ENCODE peak calls at places on chromosome 15, in six cellular contexts. T, A, V, P, I and Z are unnamed samples.

GRCh38 chr15:38611228-38611627 is 46.6 kb upstream of the RASGRP1 start:
- DNase-seq in V (no peak), I (no peak), A (no peak), T (no peak), P (no peak), Z (no peak)

GRCh38 chr15:83106994-83107840 is at the start of gene TM6SF1:
- DNase-seq in V (peak), A (peak), I (no peak), T (no peak), P (peak), Z (no peak)

GRCh38 chr15:40770147-40770721 is 454 bp downstream of the C15orf62 start:
- DNase-seq in I (no peak), P (no peak), T (no peak), A (peak), V (no peak), Z (no peak)

GRCh38 chr15:69359724-69360123 is 54.4 kb upstream of the KIF23 start:
- DNase-seq in I (no peak), T (peak), P (no peak), V (no peak), A (no peak), Z (peak)

GRCh38 chr15:36347272-36347864 is 232.1 kb upstream of the CDIN1 start:
- DNase-seq in I (no peak), T (no peak), P (no peak), A (no peak), V (no peak), Z (no peak)

GRCh38 chr15:59925123-59925522 is 79.0 kb upstream of the FOXB1 start:
- DNase-seq in A (no peak), V (no peak), I (no peak), T (no peak), P (no peak), Z (no peak)

GRCh38 chr15:29952245-29952644 is 130.0 kb upstream of the TJP1 start:
- DNase-seq in V (no peak), T (no peak), P (no peak), I (no peak), A (no peak), Z (no peak)

GRCh38 chr15:45549831-45550230 is 27.3 kb upstream of the SLC30A4 start:
- DNase-seq in V (no peak), T (no peak), I (no peak), A (no peak), P (no peak), Z (peak)

GRCh38 chr15:52493968-52494367 is 34.7 kb downstream of the MYO5A start:
- DNase-seq in P (no peak), A (no peak), I (no peak), T (no peak), V (peak), Z (peak)

GRCh38 chr15:42836251-42836650 is 84.3 kb downstream of the TTBK2 start:
- DNase-seq in T (no peak), V (no peak), I (no peak), P (no peak), A (no peak), Z (no peak)

GRCh38 chr15:55661431-55661830 is 73.3 kb upstream of the PYGO1 start:
- DNase-seq in P (no peak), T (peak), I (no peak), A (no peak), V (peak), Z (no peak)

GRCh38 chr15:77904901-77905300 is 172.6 kb downstream of the TBC1D2B start:
- DNase-seq in T (no peak), V (no peak), I (no peak), P (no peak), A (no peak), Z (no peak)

GRCh38 chr15:40594429-40594836 is 384 bp downstream of the KNL1 start:
- DNase-seq in P (peak), A (peak), I (no peak), V (no peak), T (peak), Z (peak)

GRCh38 chr15:85810075-85810474 is 15.3 kb upstream of the KLHL25 start:
- DNase-seq in P (no peak), I (no peak), A (no peak), T (no peak), V (no peak), Z (no peak)

GRCh38 chr15:29433050-29433318 is 163.4 kb upstream of the NSMCE3 start:
- DNase-seq in I (no peak), P (no peak), A (no peak), T (no peak), V (no peak), Z (no peak)

GRCh38 chr15:88637841-88638625 is 783 bp upstream of the ISG20 start:
- DNase-seq in P (peak), T (no peak), V (no peak), I (no peak), A (peak), Z (no peak)

GRCh38 chr15:25859838-25860645 is 3.1 kb downstream of the ATP10A start:
- DNase-seq in I (no peak), A (no peak), V (no peak), P (no peak), T (no peak), Z (no peak)

GRCh38 chr15:40554164-40554530 is 10.7 kb downstream of the CCDC32 start:
- DNase-seq in I (no peak), P (no peak), A (no peak), T (no peak), V (peak), Z (no peak)

GRCh38 chr15:55587321-55588069 is 650 bp downstream of the PYGO1 start:
- DNase-seq in I (no peak), V (peak), A (no peak), T (peak), P (peak), Z (peak)

GRCh38 chr15:71422530-71423259 is 307.4 kb downstream of the THSD4 start:
- DNase-seq in P (no peak), V (no peak), I (no peak), T (no peak), A (no peak), Z (no peak)

GRCh38 chr15:81987628-81988027 is 58.2 kb downstream of the MEX3B start:
- DNase-seq in V (no peak), A (no peak), T (no peak), P (no peak), I (no peak), Z (no peak)

GRCh38 chr15:81981888-81982287 is 63.9 kb downstream of the MEX3B start:
- DNase-seq in P (no peak), V (no peak), I (no peak), A (no peak), T (no peak), Z (no peak)

GRCh38 chr15:81977464-81977863 is 68.4 kb downstream of the MEX3B start:
- DNase-seq in V (no peak), A (no peak), T (no peak), P (no peak), I (no peak), Z (no peak)

DNA sequence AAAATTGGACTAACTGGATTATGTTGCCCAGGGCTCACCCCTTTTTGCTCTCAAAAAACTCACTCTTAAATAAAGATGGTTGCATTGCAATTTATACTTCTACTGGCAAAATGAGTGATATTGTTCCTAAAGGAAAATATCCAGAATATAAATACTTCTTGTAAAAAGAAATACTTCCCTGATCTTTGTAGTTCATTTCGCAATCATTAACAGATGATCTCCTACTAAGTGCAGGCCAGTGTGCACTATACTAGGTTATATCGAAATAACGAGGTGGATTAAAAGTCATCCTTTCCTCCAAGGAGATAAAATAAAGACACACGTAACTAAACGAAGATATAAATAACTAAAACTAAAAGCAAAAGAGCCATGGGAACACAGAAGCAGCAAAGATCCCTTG is 63.0 kb downstream of the MEX3B start:
- DNase-seq in T (no peak), A (no peak), V (no peak), I (no peak), P (no peak), Z (no peak)
- TF ChIP-seq CTCF in T (no peak), A (no peak), V (no peak), I (no peak), P (no peak), Z (no peak)

GRCh38 chr15:53739651-53740050 is 19.8 kb downstream of the WDR72 start:
- DNase-seq in P (no peak), I (no peak), A (no peak), V (no peak), T (no peak), Z (no peak)
- H3K4me3 ChIP-seq in P (no peak), I (no peak), A (no peak), V (no peak), T (no peak), Z (no peak)

GRCh38 chr15:92393287-92393993 is at the start of gene ST8SIA2:
- DNase-seq in P (no peak), T (no peak), A (no peak), I (no peak), V (peak), Z (no peak)

GRCh38 chr15:92393994-92394326 is 279 bp downstream of the ST8SIA2 start:
- DNase-seq in A (no peak), I (no peak), P (no peak), V (peak), T (no peak), Z (no peak)

GRCh38 chr15:92392966-92393286 is 755 bp upstream of the ST8SIA2 start:
- DNase-seq in A (no peak), V (no peak), P (no peak), I (no peak), T (no peak), Z (no peak)

GRCh38 chr15:92392462-92392861 is 1.2 kb upstream of the ST8SIA2 start:
- DNase-seq in P (no peak), T (no peak), V (no peak), I (no peak), A (no peak), Z (no peak)

GRCh38 chr15:92391640-92392039 is 2.0 kb upstream of the ST8SIA2 start:
- DNase-seq in I (no peak), P (peak), T (peak), V (peak), A (peak), Z (no peak)
- TF ChIP-seq CTCF in I (peak), P (peak), T (no peak), V (peak), A (peak), Z (peak)

GRCh38 chr15:66803749-66804148 is 101.7 kb downstream of the SMAD6 start:
- DNase-seq in P (no peak), A (no peak), V (no peak), T (no peak), I (no peak), Z (no peak)

GRCh38 chr15:66815322-66815721 is 113.3 kb downstream of the SMAD6 start:
- DNase-seq in I (peak), A (no peak), P (no peak), T (peak), V (peak), Z (peak)

GRCh38 chr15:66808181-66808824 is 106.3 kb downstream of the SMAD6 start:
- DNase-seq in P (no peak), V (no peak), I (no peak), T (no peak), A (no peak), Z (no peak)

GRCh38 chr15:66805207-66805975 is 103.4 kb downstream of the SMAD6 start:
- DNase-seq in P (no peak), A (no peak), V (no peak), I (no peak), T (peak), Z (peak)

DNA sequence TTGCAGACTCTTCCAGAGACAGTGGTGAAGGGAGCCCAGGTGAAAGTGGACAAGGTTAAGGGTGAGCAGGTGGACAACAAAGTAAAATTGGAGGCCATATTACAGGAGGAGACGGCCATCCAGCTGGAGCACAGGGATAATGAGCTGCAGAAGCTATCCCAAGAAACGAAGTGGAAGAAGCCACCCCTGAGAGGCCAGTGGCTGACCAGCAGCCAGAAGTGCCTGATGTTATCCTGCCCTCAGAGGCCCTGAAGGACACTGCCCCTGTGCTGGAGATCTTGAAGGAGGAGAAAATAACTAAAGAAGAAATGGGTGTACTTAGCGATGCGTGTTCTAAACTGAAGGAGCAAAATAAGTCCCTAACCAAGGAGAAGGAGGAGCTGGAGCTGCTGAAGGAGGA is 107.6 kb downstream of the SMAD6 start:
- DNase-seq in V (no peak), T (no peak), P (no peak), A (no peak), I (no peak), Z (no peak)
- H3K4me3 ChIP-seq in V (no peak), T (no peak), P (no peak), A (no peak), I (no peak), Z (no peak)

GRCh38 chr15:95324596-95325135 is 1005.8 kb upstream of the NR2F2 start:
- DNase-seq in I (no peak), A (no peak), P (no peak), T (no peak), V (peak), Z (no peak)

GRCh38 chr15:95323798-95324197 is 1006.7 kb upstream of the NR2F2 start:
- DNase-seq in P (no peak), I (no peak), T (no peak), A (no peak), V (peak), Z (no peak)

GRCh38 chr15:95326689-95327525 is 1003.6 kb upstream of the NR2F2 start:
- DNase-seq in A (no peak), V (peak), T (no peak), I (no peak), P (no peak), Z (no peak)

GRCh38 chr15:95327661-95328060 is 1002.8 kb upstream of the NR2F2 start:
- DNase-seq in V (peak), T (no peak), A (no peak), I (no peak), P (no peak), Z (no peak)

DNA sequence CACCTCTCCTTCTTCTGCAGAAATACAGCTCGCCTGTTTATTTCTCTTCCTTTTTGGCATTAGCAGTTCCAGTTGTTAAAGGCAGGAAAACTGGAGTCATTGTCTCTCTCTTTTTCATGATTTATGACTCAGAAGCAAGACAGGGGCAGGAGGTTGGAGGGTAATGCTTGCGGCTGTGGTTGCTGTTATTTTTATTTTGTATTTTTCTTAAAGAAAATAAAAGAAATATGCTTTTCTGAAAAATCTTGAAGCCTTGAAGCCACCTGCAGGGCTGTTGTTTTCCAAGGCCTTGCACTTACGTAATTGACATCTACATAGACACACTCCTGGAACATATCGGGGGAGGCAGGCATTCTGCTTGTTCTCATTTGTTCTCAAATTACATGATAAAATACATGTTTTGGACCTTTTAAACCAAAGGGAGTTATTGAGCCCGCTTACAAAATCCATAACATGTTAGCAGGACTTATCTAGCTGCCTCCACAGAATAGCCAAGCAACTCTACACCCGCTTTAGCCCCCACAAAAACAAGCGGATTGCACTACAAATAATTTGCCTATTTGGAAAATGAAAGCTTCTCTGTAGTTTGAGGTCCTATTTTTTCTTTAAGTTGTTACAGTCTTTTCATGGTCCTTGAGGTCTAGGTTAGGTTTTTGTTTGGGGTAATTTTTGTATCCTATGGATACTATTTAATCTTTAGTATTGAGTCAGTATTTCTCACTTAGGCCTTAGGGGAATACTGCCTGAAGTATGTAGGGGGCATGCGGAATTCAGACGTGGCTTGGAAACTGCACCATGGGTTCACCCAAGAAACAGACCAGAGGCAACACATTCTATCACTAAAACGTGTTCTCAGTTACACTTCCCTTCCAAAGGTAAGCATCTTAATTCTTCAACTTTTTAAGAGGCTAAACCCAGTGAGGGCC is 1004.5 kb upstream of the NR2F2 start:
- DNase-seq in P (no peak), T (peak), V (peak), I (no peak), A (no peak), Z (peak)
- TF ChIP-seq CTCF in P (no peak), T (no peak), V (no peak), I (no peak), A (no peak), Z (no peak)

GRCh38 chr15:73685981-73686380 is 1.8 kb downstream of the CD276 start:
- DNase-seq in I (no peak), T (peak), A (no peak), V (no peak), P (no peak), Z (no peak)
- H3K4me3 ChIP-seq in I (peak), T (peak), A (no peak), V (no peak), P (no peak), Z (peak)

GRCh38 chr15:94411279-94411678 is 179.9 kb downstream of the MCTP2 start:
- DNase-seq in P (no peak), V (no peak), A (peak), T (no peak), I (no peak), Z (no peak)

GRCh38 chr15:94416829-94417228 is 185.5 kb downstream of the MCTP2 start:
- DNase-seq in P (no peak), V (no peak), A (no peak), T (no peak), I (no peak), Z (no peak)

GRCh38 chr15:94417464-94418293 is 186.3 kb downstream of the MCTP2 start:
- DNase-seq in V (no peak), P (no peak), A (no peak), I (no peak), T (no peak), Z (no peak)

GRCh38 chr15:94414921-94415320 is 183.6 kb downstream of the MCTP2 start:
- DNase-seq in P (no peak), T (no peak), A (no peak), I (no peak), V (no peak), Z (no peak)

GRCh38 chr15:94412979-94413741 is 181.8 kb downstream of the MCTP2 start:
- DNase-seq in V (peak), T (peak), I (no peak), P (peak), A (peak), Z (no peak)
- TF ChIP-seq CTCF in V (no peak), T (no peak), I (no peak), P (no peak), A (peak), Z (peak)